ENCODE peak calls at places on chromosomes 7 and 10, in six cellular contexts. F, O, A, I, N and Z are unnamed samples.
A peak's percentile ranks its signal among the peaks of the same experiment; 100 is the strongest.

GRCh38 chr7:136086712-136087111 is 109.6 kb upstream of the MTPN start:
- DNase-seq in F (no peak), O (peak; percentile 94), A (peak; percentile 69), I (peak; percentile 86), N (peak; percentile 79), Z (no peak)

GRCh38 chr7:157125376-157126223 is 13.1 kb upstream of the UBE3C start:
- DNase-seq in F (no peak), O (no peak), A (no peak), I (no peak), N (no peak), Z (no peak)

GRCh38 chr7:112226701-112227276 is 20.3 kb downstream of the ZNF277 start:
- DNase-seq in F (no peak), O (peak; percentile 76), A (no peak), I (no peak), N (no peak), Z (no peak)

GRCh38 chr10:79342295-79342761 is 4.9 kb upstream of the PPIF start:
- DNase-seq in F (no peak), O (no peak), A (no peak), I (no peak), N (peak; percentile 19), Z (no peak)

GRCh38 chr7:94888542-94888941 is 18.9 kb upstream of the PPP1R9A start:
- DNase-seq in F (no peak), O (no peak), A (no peak), I (peak; percentile 29), N (peak; percentile 35), Z (no peak)

GRCh38 chr10:79292789-79293746 is 54.2 kb upstream of the PPIF start:
- DNase-seq in F (peak; percentile 57), O (no peak), A (no peak), I (no peak), N (no peak), Z (no peak)

GRCh38 chr7:143900230-143900766 is 1.7 kb downstream of the TCAF1 start:
- DNase-seq in F (no peak), O (no peak), A (no peak), I (peak; percentile 69), N (no peak), Z (no peak)

GRCh38 chr10:394061-394438 is 258.8 kb downstream of the ZMYND11 start:
- DNase-seq in F (no peak), O (no peak), A (no peak), I (no peak), N (no peak), Z (no peak)

GRCh38 chr7:23235688-23236280 is 10.8 kb upstream of the GPNMB start:
- DNase-seq in F (no peak), O (peak; percentile 68), A (no peak), I (peak; percentile 98), N (peak; percentile 35), Z (no peak)

GRCh38 chr10:124717911-124718734 is 26.1 kb downstream of the FAM53B start:
- DNase-seq in F (no peak), O (no peak), A (no peak), I (no peak), N (no peak), Z (no peak)

GRCh38 chr7:47373871-47374451 is 207.9 kb downstream of the TNS3 start:
- DNase-seq in F (no peak), O (no peak), A (no peak), I (no peak), N (no peak), Z (no peak)

GRCh38 chr10:95697429-95697828 is 3.7 kb upstream of the TCTN3 start:
- DNase-seq in F (no peak), O (no peak), A (no peak), I (no peak), N (no peak), Z (no peak)

GRCh38 chr10:69644658-69645295 is 14.7 kb downstream of the FAM241B start:
- DNase-seq in F (peak; percentile 79), O (peak; percentile 60), A (peak; percentile 20), I (peak; percentile 46), N (peak; percentile 57), Z (peak; percentile 62)

GRCh38 chr7:79988642-79989041 is 146.0 kb upstream of the GNAI1 start:
- DNase-seq in F (no peak), O (peak; percentile 44), A (peak; percentile 45), I (peak; percentile 51), N (no peak), Z (no peak)

GRCh38 chr7:105377903-105378302 is 10.8 kb downstream of the SRPK2 start:
- DNase-seq in F (no peak), O (no peak), A (no peak), I (no peak), N (no peak), Z (no peak)

GRCh38 chr7:149286811-149287400 is 24.9 kb downstream of the ZNF783 start:
- DNase-seq in F (no peak), O (no peak), A (no peak), I (peak; percentile 13), N (no peak), Z (no peak)

GRCh38 chr7:37360469-37360868 is 88.2 kb downstream of the ELMO1 start:
- DNase-seq in F (no peak), O (no peak), A (no peak), I (no peak), N (no peak), Z (no peak)

GRCh38 chr7:133703547-133703946 is 423.6 kb upstream of the LRGUK start:
- DNase-seq in F (no peak), O (peak; percentile 82), A (peak; percentile 85), I (peak; percentile 82), N (no peak), Z (no peak)

GRCh38 chr10:49601857-49602256 is 8.3 kb upstream of the SLC18A3 start:
- DNase-seq in F (no peak), O (peak; percentile 63), A (no peak), I (peak; percentile 36), N (no peak), Z (no peak)

GRCh38 chr7:127353897-127354296 is 38.6 kb downstream of the ZNF800 start:
- DNase-seq in F (no peak), O (no peak), A (no peak), I (no peak), N (no peak), Z (no peak)

GRCh38 chr7:44617225-44617885 is 10.9 kb downstream of the OGDH start:
- DNase-seq in F (no peak), O (peak; percentile 67), A (no peak), I (peak; percentile 88), N (no peak), Z (no peak)

GRCh38 chr10:10816453-10816852 is 201.2 kb upstream of the CELF2 start:
- DNase-seq in F (no peak), O (peak; percentile 74), A (no peak), I (peak; percentile 78), N (no peak), Z (no peak)

GRCh38 chr10:96667401-96667800 is 52.9 kb downstream of the PIK3AP1 start:
- DNase-seq in F (no peak), O (no peak), A (no peak), I (no peak), N (no peak), Z (no peak)

GRCh38 chr10:70715853-70716795 is 43.8 kb downstream of the ADAMTS14 start:
- DNase-seq in F (no peak), O (peak; percentile 46), A (peak; percentile 8), I (peak; percentile 78), N (peak; percentile 33), Z (no peak)

GRCh38 chr10:70544431-70545340 is 57.9 kb downstream of the PRF1 start:
- DNase-seq in F (no peak), O (no peak), A (no peak), I (no peak), N (no peak), Z (no peak)

GRCh38 chr7:74656421-74656910 is 1.1 kb upstream of the GTF2I start:
- DNase-seq in F (peak; percentile 53), O (peak; percentile 35), A (no peak), I (peak; percentile 16), N (peak; percentile 70), Z (no peak)

GRCh38 chr10:75772153-75772887 is 340.9 kb downstream of the LRMDA start:
- DNase-seq in F (no peak), O (peak; percentile 67), A (no peak), I (peak; percentile 51), N (no peak), Z (no peak)

GRCh38 chr7:142440219-142441073 is 182.6 kb upstream of the PRSS58 start:
- DNase-seq in F (no peak), O (peak; percentile 70), A (peak; percentile 37), I (peak; percentile 77), N (no peak), Z (no peak)

GRCh38 chr10:53315709-53316108 is 543.1 kb upstream of the MBL2 start:
- DNase-seq in F (no peak), O (peak; percentile 31), A (no peak), I (peak; percentile 1), N (no peak), Z (no peak)

DNA sequence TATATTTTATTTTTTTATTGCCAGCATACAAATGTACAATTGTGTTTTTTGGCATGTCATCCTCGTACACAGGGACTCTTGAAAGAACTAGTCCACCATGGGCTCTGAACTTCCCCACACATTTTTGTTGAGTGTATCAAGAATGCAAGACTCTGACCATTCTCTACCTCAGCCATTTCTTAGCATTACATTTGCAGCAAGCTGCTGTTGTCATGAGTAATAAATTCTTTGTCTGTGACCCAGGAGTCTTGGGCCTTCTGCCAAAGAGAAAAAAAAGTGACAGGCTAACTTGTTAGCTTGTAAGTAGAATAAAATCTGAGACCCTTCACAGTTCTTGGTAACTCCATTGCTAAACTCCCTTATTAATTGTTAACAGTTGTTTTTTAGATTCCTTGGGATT is 542.3 kb upstream of the MBL2 start:
- DNase-seq in F (no peak), O (peak; percentile 93), A (peak; percentile 77), I (peak; percentile 78), N (no peak), Z (no peak)
- TF ChIP-seq CTCF in F (no peak), O (no peak), A (no peak), I (no peak), N (no peak), Z (no peak)

GRCh38 chr10:9681655-9682054 is 1336.0 kb upstream of the CELF2 start:
- DNase-seq in F (no peak), O (no peak), A (no peak), I (peak; percentile 7), N (no peak), Z (no peak)
- TF ChIP-seq CTCF in F (no peak), O (no peak), A (no peak), I (peak; percentile 24), N (no peak), Z (no peak)

GRCh38 chr7:16098585-16099179 is 322.7 kb downstream of the CRPPA start:
- DNase-seq in F (peak; percentile 21), O (peak; percentile 33), A (no peak), I (peak; percentile 36), N (no peak), Z (no peak)
- TF ChIP-seq CTCF in F (peak; percentile 93), O (peak; percentile 77), A (peak; percentile 88), I (peak; percentile 91), N (peak; percentile 35), Z (peak; percentile 65)

GRCh38 chr7:151233804-151234203 is 1.5 kb downstream of the CHPF2 start:
- DNase-seq in F (no peak), O (no peak), A (no peak), I (no peak), N (peak; percentile 33), Z (no peak)

GRCh38 chr7:151235091-151235787 is 3.0 kb downstream of the CHPF2 start:
- DNase-seq in F (no peak), O (no peak), A (no peak), I (no peak), N (peak; percentile 25), Z (no peak)

GRCh38 chr7:151232272-151233110 is at the start of gene CHPF2:
- DNase-seq in F (peak; percentile 87), O (peak; percentile 80), A (peak; percentile 56), I (peak; percentile 80), N (peak; percentile 94), Z (peak; percentile 76)

GRCh38 chr7:151231964-151232271 is 365 bp upstream of the CHPF2 start:
- DNase-seq in F (no peak), O (no peak), A (no peak), I (no peak), N (no peak), Z (no peak)

GRCh38 chr7:151233111-151233701 is 923 bp downstream of the CHPF2 start:
- DNase-seq in F (no peak), O (peak; percentile 77), A (peak; percentile 50), I (peak; percentile 87), N (peak; percentile 82), Z (no peak)
- TF ChIP-seq CTCF in F (no peak), O (no peak), A (no peak), I (no peak), N (no peak), Z (no peak)